ENCODE peak calls at places on chromosomes 3 and 15, in eight cellular contexts. One of them, this sample, is unnamed.

GRCh38 chr15:56286213-56286612 is 42.5 kb upstream of the RFX7 start:
- DNase-seq in fibroblast of lung: no peak
- DNase-seq in H1: no peak
- DNase-seq in PC-3: no peak
- DNase-seq in SK-N-SH: no peak
- DNase-seq in kidney: no peak
- DNase-seq in NT2/D1: no peak
- DNase-seq in adipocyte: no peak
- DNase-seq in this sample: peak; percentile 6

GRCh38 chr3:123759311-123759710 is 124.8 kb downstream of the MYLK start:
- DNase-seq in PC-3: no peak
- DNase-seq in fibroblast of lung: no peak
- DNase-seq in H1: no peak
- DNase-seq in kidney: no peak
- DNase-seq in SK-N-SH: no peak
- DNase-seq in adipocyte: no peak
- DNase-seq in NT2/D1: no peak
- DNase-seq in this sample: no peak

GRCh38 chr3:139418144-139418543 is 28.7 kb upstream of the COPB2 start:
- DNase-seq in fibroblast of lung: no peak
- DNase-seq in NT2/D1: no peak
- DNase-seq in PC-3: peak; percentile 41
- DNase-seq in kidney: no peak
- DNase-seq in adipocyte: no peak
- DNase-seq in H1: no peak
- DNase-seq in SK-N-SH: no peak
- DNase-seq in this sample: peak; percentile 8

GRCh38 chr3:25661694-25662455 is 2.8 kb downstream of the TOP2B start:
- DNase-seq in kidney: no peak
- DNase-seq in NT2/D1: no peak
- DNase-seq in H1: no peak
- DNase-seq in adipocyte: peak; percentile 37
- DNase-seq in SK-N-SH: peak; percentile 37
- DNase-seq in PC-3: peak; percentile 10
- DNase-seq in fibroblast of lung: no peak
- DNase-seq in this sample: no peak

GRCh38 chr15:93362203-93362602 is 273.2 kb upstream of the RGMA start:
- DNase-seq in fibroblast of lung: no peak
- DNase-seq in adipocyte: no peak
- DNase-seq in PC-3: no peak
- DNase-seq in kidney: no peak
- DNase-seq in H1: no peak
- DNase-seq in NT2/D1: peak; percentile 73
- DNase-seq in SK-N-SH: no peak
- DNase-seq in this sample: no peak

GRCh38 chr3:141278196-141279073 is 46.8 kb downstream of the PXYLP1 start:
- DNase-seq in kidney: no peak
- DNase-seq in NT2/D1: no peak
- DNase-seq in fibroblast of lung: peak; percentile 25
- DNase-seq in SK-N-SH: no peak
- DNase-seq in adipocyte: peak; percentile 34
- DNase-seq in H1: no peak
- DNase-seq in PC-3: no peak
- DNase-seq in this sample: no peak

GRCh38 chr3:129121016-129121791 is 400 bp downstream of the RAB43 start:
- DNase-seq in PC-3: no peak
- DNase-seq in fibroblast of lung: peak; percentile 26
- DNase-seq in NT2/D1: no peak
- DNase-seq in SK-N-SH: peak; percentile 61
- DNase-seq in adipocyte: no peak
- DNase-seq in H1: no peak
- DNase-seq in kidney: no peak
- DNase-seq in this sample: no peak

GRCh38 chr3:129934234-129935123 is 40.0 kb upstream of the TRH start:
- DNase-seq in kidney: no peak
- DNase-seq in adipocyte: peak; percentile 64
- DNase-seq in fibroblast of lung: peak; percentile 32
- DNase-seq in PC-3: peak; percentile 42
- DNase-seq in NT2/D1: peak; percentile 30
- DNase-seq in H1: no peak
- DNase-seq in SK-N-SH: peak; percentile 77
- DNase-seq in this sample: peak; percentile 12

GRCh38 chr15:65115542-65115941 is 542 bp upstream of the UBAP1L start:
- DNase-seq in SK-N-SH: no peak
- DNase-seq in H1: no peak
- DNase-seq in adipocyte: no peak
- DNase-seq in PC-3: no peak
- DNase-seq in NT2/D1: no peak
- DNase-seq in kidney: no peak
- DNase-seq in fibroblast of lung: no peak
- DNase-seq in this sample: no peak

GRCh38 chr3:64685800-64686445 is 1.9 kb downstream of the ADAMTS9 start:
- DNase-seq in SK-N-SH: peak; percentile 84
- DNase-seq in fibroblast of lung: peak; percentile 96
- DNase-seq in H1: no peak
- DNase-seq in kidney: peak; percentile 98
- DNase-seq in adipocyte: peak; percentile 96
- DNase-seq in PC-3: no peak
- DNase-seq in NT2/D1: peak; percentile 89
- DNase-seq in this sample: peak; percentile 35

GRCh38 chr3:170076715-170077238 is 39.0 kb downstream of the GPR160 start:
- DNase-seq in kidney: no peak
- DNase-seq in H1: no peak
- DNase-seq in fibroblast of lung: peak; percentile 69
- DNase-seq in SK-N-SH: no peak
- DNase-seq in NT2/D1: no peak
- DNase-seq in PC-3: peak; percentile 49
- DNase-seq in adipocyte: peak; percentile 12
- DNase-seq in this sample: no peak

GRCh38 chr3:186452517-186452916 is 90.5 kb upstream of the DGKG start:
- DNase-seq in adipocyte: peak; percentile 57
- DNase-seq in NT2/D1: no peak
- DNase-seq in fibroblast of lung: peak; percentile 87
- DNase-seq in kidney: no peak
- DNase-seq in SK-N-SH: no peak
- DNase-seq in PC-3: peak; percentile 95
- DNase-seq in H1: no peak
- DNase-seq in this sample: peak; percentile 21

GRCh38 chr3:147514366-147514765 is 105.2 kb downstream of the ZIC1 start:
- DNase-seq in adipocyte: no peak
- DNase-seq in PC-3: no peak
- DNase-seq in NT2/D1: no peak
- DNase-seq in kidney: no peak
- DNase-seq in SK-N-SH: no peak
- DNase-seq in H1: no peak
- DNase-seq in fibroblast of lung: no peak
- DNase-seq in this sample: no peak

GRCh38 chr3:147518465-147518864 is 109.3 kb downstream of the ZIC1 start:
- DNase-seq in H1: no peak
- DNase-seq in PC-3: no peak
- DNase-seq in SK-N-SH: no peak
- DNase-seq in NT2/D1: no peak
- DNase-seq in fibroblast of lung: peak; percentile 44
- DNase-seq in adipocyte: peak; percentile 1
- DNase-seq in kidney: no peak
- DNase-seq in this sample: no peak

GRCh38 chr3:147509444-147509843 is 100.3 kb downstream of the ZIC1 start:
- DNase-seq in SK-N-SH: no peak
- DNase-seq in kidney: no peak
- DNase-seq in adipocyte: no peak
- DNase-seq in fibroblast of lung: no peak
- DNase-seq in H1: no peak
- DNase-seq in NT2/D1: no peak
- DNase-seq in PC-3: no peak
- DNase-seq in this sample: no peak

DNA sequence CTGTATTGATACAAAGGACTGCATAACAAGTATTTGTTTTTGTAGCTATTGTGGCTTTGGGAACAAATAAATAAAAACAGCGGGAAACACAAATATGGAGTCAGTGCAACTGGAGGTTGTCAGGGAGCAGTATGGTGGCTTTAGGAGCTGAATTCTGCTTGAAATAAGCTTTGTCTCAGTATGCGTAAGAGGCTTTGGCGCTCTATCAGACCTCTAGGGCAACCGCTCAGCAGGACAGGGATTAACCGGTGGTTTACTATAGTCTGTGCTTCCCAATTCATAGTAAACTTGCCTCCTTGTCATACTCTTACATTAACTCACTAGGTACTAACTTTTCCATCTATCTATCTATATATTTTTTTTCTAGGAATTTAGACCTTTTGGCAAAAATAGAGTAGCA is 104.6 kb downstream of the ZIC1 start:
- DNase-seq in NT2/D1: peak; percentile 25
- DNase-seq in PC-3: no peak
- DNase-seq in H1: peak; percentile 15
- DNase-seq in SK-N-SH: no peak
- DNase-seq in kidney: no peak
- DNase-seq in adipocyte: no peak
- DNase-seq in fibroblast of lung: no peak
- DNase-seq in this sample: no peak
- H3K9ac ChIP-seq in NT2/D1: no peak overlapping the region
- H3K9ac ChIP-seq in PC-3: no peak overlapping the region
- H3K9ac ChIP-seq in H1: no peak overlapping the region
- H3K9ac ChIP-seq in SK-N-SH: no peak overlapping the region
- H3K9ac ChIP-seq in kidney: no peak overlapping the region
- H3K9ac ChIP-seq in adipocyte: no peak overlapping the region
- H3K9ac ChIP-seq in fibroblast of lung: no peak overlapping the region
- H3K9ac ChIP-seq in this sample: no peak overlapping the region

GRCh38 chr3:52967398-52967797 is 70.0 kb upstream of the STIMATE start:
- DNase-seq in kidney: no peak
- DNase-seq in adipocyte: no peak
- DNase-seq in fibroblast of lung: no peak
- DNase-seq in PC-3: no peak
- DNase-seq in SK-N-SH: no peak
- DNase-seq in H1: no peak
- DNase-seq in NT2/D1: no peak
- DNase-seq in this sample: no peak
- H3K9ac ChIP-seq in kidney: no peak overlapping the region
- H3K9ac ChIP-seq in adipocyte: no peak overlapping the region
- H3K9ac ChIP-seq in fibroblast of lung: no peak overlapping the region
- H3K9ac ChIP-seq in PC-3: no peak overlapping the region
- H3K9ac ChIP-seq in SK-N-SH: no peak overlapping the region
- H3K9ac ChIP-seq in H1: no peak overlapping the region
- H3K9ac ChIP-seq in NT2/D1: no peak overlapping the region
- H3K9ac ChIP-seq in this sample: no peak overlapping the region

DNA sequence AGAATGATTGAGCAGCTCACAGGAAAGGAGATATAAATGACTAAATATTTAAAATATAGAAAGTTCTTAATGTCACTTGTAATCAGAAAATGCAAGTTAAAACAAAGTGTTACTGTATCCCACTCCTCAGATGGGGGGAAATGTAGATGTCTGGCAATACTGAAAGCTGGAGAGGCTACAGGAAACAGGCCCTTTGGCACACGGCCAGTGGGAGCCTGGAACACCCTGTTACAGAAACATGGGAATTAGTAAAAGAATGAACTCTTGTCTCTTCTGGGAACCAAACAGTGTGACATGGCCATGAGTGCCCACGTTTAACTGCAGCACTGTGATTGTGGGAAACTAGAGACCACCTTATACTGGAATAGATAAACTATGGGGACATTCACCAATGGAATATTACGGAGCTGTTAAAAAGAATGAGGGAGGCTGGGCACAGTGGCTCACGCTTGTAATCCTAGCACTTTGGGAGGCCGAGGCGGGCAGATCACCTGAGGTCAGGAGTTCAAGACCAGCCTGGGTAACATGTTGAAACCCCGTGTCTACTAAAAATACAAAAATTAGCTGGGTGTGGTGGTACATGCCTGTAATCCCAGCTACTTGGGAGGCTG is 50.2 kb downstream of the CDCP1 start:
- DNase-seq in H1: no peak
- DNase-seq in NT2/D1: no peak
- DNase-seq in adipocyte: no peak
- DNase-seq in PC-3: no peak
- DNase-seq in fibroblast of lung: peak; percentile 31
- DNase-seq in kidney: no peak
- DNase-seq in SK-N-SH: peak; percentile 53
- DNase-seq in this sample: no peak
- H3K9ac ChIP-seq in H1: no peak overlapping the region
- H3K9ac ChIP-seq in NT2/D1: no peak overlapping the region
- H3K9ac ChIP-seq in adipocyte: no peak overlapping the region
- H3K9ac ChIP-seq in PC-3: no peak overlapping the region
- H3K9ac ChIP-seq in fibroblast of lung: no peak overlapping the region
- H3K9ac ChIP-seq in kidney: no peak overlapping the region
- H3K9ac ChIP-seq in SK-N-SH: no peak overlapping the region
- H3K9ac ChIP-seq in this sample: no peak overlapping the region

DNA sequence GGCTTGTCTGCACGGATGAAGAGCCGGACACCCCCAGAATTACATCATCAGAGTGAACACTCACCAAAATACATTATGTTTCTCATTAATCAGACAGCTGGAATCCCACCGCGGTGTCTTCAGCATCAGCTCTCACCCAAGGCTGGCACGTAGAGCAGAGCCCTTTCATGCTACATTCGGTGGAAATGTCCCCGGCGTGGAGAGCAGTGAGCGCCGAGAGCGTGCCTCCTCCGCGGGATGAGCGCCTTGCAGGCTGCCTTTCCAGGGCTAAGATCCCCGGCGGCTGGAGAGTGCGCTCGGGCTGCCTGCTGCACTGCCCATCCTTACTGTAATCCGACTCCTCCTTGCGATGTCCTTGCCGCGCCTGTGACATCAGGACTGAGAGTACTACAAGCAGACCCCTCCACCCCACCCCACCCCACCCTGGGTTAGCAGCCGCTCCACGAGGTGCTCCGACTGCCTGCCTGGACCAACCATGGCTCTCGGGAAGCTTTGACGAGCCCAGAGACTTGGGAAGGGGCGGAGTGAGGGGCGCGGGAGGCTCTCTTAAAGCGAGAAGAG is at the start of gene ZNF385D:
- DNase-seq in kidney: peak; percentile 78
- DNase-seq in NT2/D1: peak; percentile 72
- DNase-seq in adipocyte: peak; percentile 82
- DNase-seq in H1: peak; percentile 64
- DNase-seq in PC-3: peak; percentile 73
- DNase-seq in SK-N-SH: peak; percentile 63
- DNase-seq in fibroblast of lung: peak; percentile 78
- DNase-seq in this sample: no peak
- H3K9ac ChIP-seq in kidney: no peak within 1 kb of the TSS
- H3K9ac ChIP-seq in NT2/D1: peak within 1 kb of the TSS; percentile 83
- H3K9ac ChIP-seq in adipocyte: peak within 1 kb of the TSS; percentile 80
- H3K9ac ChIP-seq in H1: peak within 1 kb of the TSS; percentile 44
- H3K9ac ChIP-seq in PC-3: peak within 1 kb of the TSS; percentile 81
- H3K9ac ChIP-seq in SK-N-SH: peak within 1 kb of the TSS; percentile 27
- H3K9ac ChIP-seq in fibroblast of lung: no peak within 1 kb of the TSS
- H3K9ac ChIP-seq in this sample: no peak within 1 kb of the TSS

GRCh38 chr15:43518073-43518761 is 809 bp downstream of the MAP1A start:
- DNase-seq in NT2/D1: no peak
- DNase-seq in kidney: no peak
- DNase-seq in PC-3: no peak
- DNase-seq in SK-N-SH: peak; percentile 70
- DNase-seq in adipocyte: peak; percentile 67
- DNase-seq in H1: no peak
- DNase-seq in fibroblast of lung: peak; percentile 47
- DNase-seq in this sample: no peak
- H3K9ac ChIP-seq in NT2/D1: peak overlapping the region; percentile 70
- H3K9ac ChIP-seq in kidney: peak overlapping the region; percentile 47
- H3K9ac ChIP-seq in PC-3: no peak overlapping the region
- H3K9ac ChIP-seq in SK-N-SH: peak overlapping the region; percentile 62
- H3K9ac ChIP-seq in adipocyte: peak overlapping the region; percentile 93
- H3K9ac ChIP-seq in H1: no peak overlapping the region
- H3K9ac ChIP-seq in fibroblast of lung: peak overlapping the region; percentile 73
- H3K9ac ChIP-seq in this sample: no peak overlapping the region

This sample was measured in HCT116.